ENCODE peak calls at places on chromosomes 12 and 14, in seven cellular contexts. One of them, this sample, is unnamed.

GRCh38 chr14:93271111-93271510 is 61.7 kb downstream of the BTBD7 start:
- DNase-seq in brain microvascular endothelial cell: no peak
- DNase-seq in AG04450: no peak
- DNase-seq in PC-3: no peak
- DNase-seq in thyroid gland: no peak
- DNase-seq in kidney: no peak
- DNase-seq in cardiac fibroblast: no peak
- DNase-seq in this sample: no peak

GRCh38 chr14:61475316-61475715 is 153.9 kb downstream of the PRKCH start:
- DNase-seq in brain microvascular endothelial cell: peak; percentile 49
- DNase-seq in AG04450: peak; percentile 43
- DNase-seq in PC-3: peak; percentile 89
- DNase-seq in thyroid gland: no peak
- DNase-seq in kidney: no peak
- DNase-seq in cardiac fibroblast: peak; percentile 92
- DNase-seq in this sample: peak; percentile 93

GRCh38 chr14:23538785-23539184 is 12.8 kb downstream of the ZFHX2 start:
- DNase-seq in brain microvascular endothelial cell: no peak
- DNase-seq in AG04450: no peak
- DNase-seq in PC-3: no peak
- DNase-seq in thyroid gland: no peak
- DNase-seq in kidney: no peak
- DNase-seq in cardiac fibroblast: peak; percentile 39
- DNase-seq in this sample: peak; percentile 34

GRCh38 chr12:128791395-128792322 is 32.1 kb downstream of the SLC15A4 start:
- DNase-seq in brain microvascular endothelial cell: no peak
- DNase-seq in AG04450: no peak
- DNase-seq in PC-3: no peak
- DNase-seq in thyroid gland: no peak
- DNase-seq in kidney: no peak
- DNase-seq in cardiac fibroblast: no peak
- DNase-seq in this sample: no peak

GRCh38 chr12:93847517-93848452 is 170.6 kb downstream of the CRADD start:
- DNase-seq in brain microvascular endothelial cell: no peak
- DNase-seq in AG04450: no peak
- DNase-seq in PC-3: no peak
- DNase-seq in thyroid gland: no peak
- DNase-seq in kidney: no peak
- DNase-seq in cardiac fibroblast: peak; percentile 67
- DNase-seq in this sample: peak; percentile 34

GRCh38 chr14:65006251-65006721 is 19.6 kb downstream of the FNTB start:
- DNase-seq in brain microvascular endothelial cell: peak; percentile 27
- DNase-seq in AG04450: no peak
- DNase-seq in PC-3: no peak
- DNase-seq in thyroid gland: no peak
- DNase-seq in kidney: no peak
- DNase-seq in cardiac fibroblast: peak; percentile 36
- DNase-seq in this sample: no peak

GRCh38 chr12:49190317-49190716 is 1.4 kb upstream of the TUBA1A start:
- DNase-seq in brain microvascular endothelial cell: no peak
- DNase-seq in AG04450: no peak
- DNase-seq in PC-3: no peak
- DNase-seq in thyroid gland: no peak
- DNase-seq in kidney: no peak
- DNase-seq in cardiac fibroblast: no peak
- DNase-seq in this sample: no peak

GRCh38 chr12:88763536-88764100 is 183.3 kb upstream of the KITLG start:
- DNase-seq in brain microvascular endothelial cell: no peak
- DNase-seq in AG04450: no peak
- DNase-seq in PC-3: peak; percentile 36
- DNase-seq in thyroid gland: no peak
- DNase-seq in kidney: no peak
- DNase-seq in cardiac fibroblast: no peak
- DNase-seq in this sample: peak; percentile 10

GRCh38 chr14:61033851-61034250 is 52.8 kb downstream of the SLC38A6 start:
- DNase-seq in brain microvascular endothelial cell: no peak
- DNase-seq in AG04450: no peak
- DNase-seq in PC-3: no peak
- DNase-seq in thyroid gland: no peak
- DNase-seq in kidney: no peak
- DNase-seq in cardiac fibroblast: peak; percentile 27
- DNase-seq in this sample: peak; percentile 48

GRCh38 chr12:46555379-46555778 is 182.8 kb upstream of the SLC38A2 start:
- DNase-seq in brain microvascular endothelial cell: peak; percentile 47
- DNase-seq in AG04450: peak; percentile 76
- DNase-seq in PC-3: peak; percentile 59
- DNase-seq in thyroid gland: no peak
- DNase-seq in kidney: no peak
- DNase-seq in cardiac fibroblast: peak; percentile 92
- DNase-seq in this sample: peak; percentile 93

GRCh38 chr14:103140316-103141109 is 17.3 kb downstream of the TNFAIP2 start:
- DNase-seq in brain microvascular endothelial cell: no peak
- DNase-seq in AG04450: no peak
- DNase-seq in PC-3: no peak
- DNase-seq in thyroid gland: peak; percentile 83
- DNase-seq in kidney: peak; percentile 81
- DNase-seq in cardiac fibroblast: peak; percentile 18
- DNase-seq in this sample: no peak

GRCh38 chr14:96121660-96122395 is 82.7 kb downstream of the C14orf132 start:
- DNase-seq in brain microvascular endothelial cell: peak; percentile 65
- DNase-seq in AG04450: peak; percentile 81
- DNase-seq in PC-3: no peak
- DNase-seq in thyroid gland: no peak
- DNase-seq in kidney: no peak
- DNase-seq in cardiac fibroblast: peak; percentile 66
- DNase-seq in this sample: peak; percentile 72

GRCh38 chr12:125861299-125862281 is 796.4 kb downstream of the AACS start:
- DNase-seq in brain microvascular endothelial cell: no peak
- DNase-seq in AG04450: no peak
- DNase-seq in PC-3: no peak
- DNase-seq in thyroid gland: peak; percentile 22
- DNase-seq in kidney: peak; percentile 69
- DNase-seq in cardiac fibroblast: no peak
- DNase-seq in this sample: no peak

GRCh38 chr12:64673490-64674169 is 63.3 kb downstream of the RASSF3 start:
- DNase-seq in brain microvascular endothelial cell: no peak
- DNase-seq in AG04450: no peak
- DNase-seq in PC-3: no peak
- DNase-seq in thyroid gland: no peak
- DNase-seq in kidney: no peak
- DNase-seq in cardiac fibroblast: no peak
- DNase-seq in this sample: peak; percentile 70

DNA sequence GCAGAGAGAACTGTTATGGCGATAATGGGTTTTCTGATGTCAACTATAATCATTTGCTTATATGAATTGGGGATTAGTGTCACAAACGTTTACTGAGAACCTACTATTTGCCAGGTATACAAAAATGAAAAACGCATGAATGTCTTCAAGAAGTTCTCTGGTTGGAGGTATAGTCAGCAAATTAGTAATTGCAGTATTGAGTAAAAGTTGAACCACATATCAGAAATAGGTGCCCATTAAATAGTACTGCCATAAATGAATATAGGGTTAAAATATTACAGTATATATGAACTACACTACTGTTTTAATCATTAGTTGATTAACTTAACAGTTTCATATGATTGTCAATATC is 60.0 kb downstream of the PTPRB start:
- DNase-seq in brain microvascular endothelial cell: no peak
- DNase-seq in AG04450: no peak
- DNase-seq in PC-3: no peak
- DNase-seq in thyroid gland: no peak
- DNase-seq in kidney: no peak
- DNase-seq in cardiac fibroblast: no peak
- DNase-seq in this sample: no peak
- H3K4me3 ChIP-seq in brain microvascular endothelial cell: no peak overlapping the region
- H3K4me3 ChIP-seq in AG04450: no peak overlapping the region
- H3K4me3 ChIP-seq in PC-3: no peak overlapping the region
- H3K4me3 ChIP-seq in thyroid gland: no peak overlapping the region
- H3K4me3 ChIP-seq in kidney: no peak overlapping the region
- H3K4me3 ChIP-seq in cardiac fibroblast: no peak overlapping the region
- H3K4me3 ChIP-seq in this sample: no peak overlapping the region

GRCh38 chr14:76870146-76870545 is 43.9 kb downstream of the LRRC74A start:
- DNase-seq in brain microvascular endothelial cell: no peak
- DNase-seq in AG04450: no peak
- DNase-seq in PC-3: peak; percentile 36
- DNase-seq in thyroid gland: no peak
- DNase-seq in kidney: no peak
- DNase-seq in cardiac fibroblast: peak; percentile 8
- DNase-seq in this sample: no peak
- TF ChIP-seq CTCF in brain microvascular endothelial cell: peak; percentile 65
- TF ChIP-seq CTCF in AG04450: peak; percentile 26
- TF ChIP-seq CTCF in PC-3: peak; percentile 62
- TF ChIP-seq CTCF in thyroid gland: no peak
- TF ChIP-seq CTCF in kidney: no peak
- TF ChIP-seq CTCF in cardiac fibroblast: peak; percentile 16
- TF ChIP-seq CTCF in this sample: peak; percentile 35

GRCh38 chr12:105084251-105085250 is at the start of gene ALDH1L2:
- DNase-seq in brain microvascular endothelial cell: peak; percentile 84
- DNase-seq in AG04450: peak; percentile 72
- DNase-seq in PC-3: peak; percentile 82
- DNase-seq in thyroid gland: peak; percentile 66
- DNase-seq in kidney: peak; percentile 96
- DNase-seq in cardiac fibroblast: peak; percentile 91
- DNase-seq in this sample: peak; percentile 94
- H3K4me3 ChIP-seq in brain microvascular endothelial cell: peak within 1 kb of the TSS; percentile 85
- H3K4me3 ChIP-seq in AG04450: peak within 1 kb of the TSS; percentile 97
- H3K4me3 ChIP-seq in PC-3: peak within 1 kb of the TSS; percentile 66
- H3K4me3 ChIP-seq in thyroid gland: peak within 1 kb of the TSS; percentile 9
- H3K4me3 ChIP-seq in kidney: peak within 1 kb of the TSS; percentile 55
- H3K4me3 ChIP-seq in cardiac fibroblast: peak within 1 kb of the TSS; percentile 87
- H3K4me3 ChIP-seq in this sample: peak within 1 kb of the TSS; percentile 70

GRCh38 chr14:105020815-105021655 is at the start of gene CDCA4:
- DNase-seq in brain microvascular endothelial cell: peak; percentile 93
- DNase-seq in AG04450: peak; percentile 81
- DNase-seq in PC-3: peak; percentile 98
- DNase-seq in thyroid gland: peak; percentile 98
- DNase-seq in kidney: peak; percentile 99
- DNase-seq in cardiac fibroblast: peak; percentile 96
- DNase-seq in this sample: peak; percentile 96

GRCh38 chr14:105022276-105022670 is 1.4 kb upstream of the CDCA4 start:
- DNase-seq in brain microvascular endothelial cell: no peak
- DNase-seq in AG04450: no peak
- DNase-seq in PC-3: peak; percentile 53
- DNase-seq in thyroid gland: no peak
- DNase-seq in kidney: no peak
- DNase-seq in cardiac fibroblast: no peak
- DNase-seq in this sample: no peak

GRCh38 chr14:105023144-105023543 is 2.3 kb upstream of the CDCA4 start:
- DNase-seq in brain microvascular endothelial cell: peak; percentile 57
- DNase-seq in AG04450: no peak
- DNase-seq in PC-3: peak; percentile 51
- DNase-seq in thyroid gland: no peak
- DNase-seq in kidney: no peak
- DNase-seq in cardiac fibroblast: peak; percentile 58
- DNase-seq in this sample: peak; percentile 53

GRCh38 chr14:105019861-105020814 is 745 bp downstream of the CDCA4 start:
- DNase-seq in brain microvascular endothelial cell: peak; percentile 13
- DNase-seq in AG04450: no peak
- DNase-seq in PC-3: no peak
- DNase-seq in thyroid gland: peak; percentile 35
- DNase-seq in kidney: peak; percentile 85
- DNase-seq in cardiac fibroblast: peak; percentile 51
- DNase-seq in this sample: peak; percentile 56

GRCh38 chr14:105021656-105022275 is 883 bp upstream of the CDCA4 start:
- DNase-seq in brain microvascular endothelial cell: no peak
- DNase-seq in AG04450: no peak
- DNase-seq in PC-3: peak; percentile 21
- DNase-seq in thyroid gland: peak; percentile 27
- DNase-seq in kidney: peak; percentile 83
- DNase-seq in cardiac fibroblast: no peak
- DNase-seq in this sample: peak; percentile 50
- TF ChIP-seq CTCF in brain microvascular endothelial cell: peak; percentile 23
- TF ChIP-seq CTCF in AG04450: peak; percentile 5
- TF ChIP-seq CTCF in PC-3: peak; percentile 22
- TF ChIP-seq CTCF in thyroid gland: no peak
- TF ChIP-seq CTCF in kidney: no peak
- TF ChIP-seq CTCF in cardiac fibroblast: no peak
- TF ChIP-seq CTCF in this sample: peak; percentile 22

DNA sequence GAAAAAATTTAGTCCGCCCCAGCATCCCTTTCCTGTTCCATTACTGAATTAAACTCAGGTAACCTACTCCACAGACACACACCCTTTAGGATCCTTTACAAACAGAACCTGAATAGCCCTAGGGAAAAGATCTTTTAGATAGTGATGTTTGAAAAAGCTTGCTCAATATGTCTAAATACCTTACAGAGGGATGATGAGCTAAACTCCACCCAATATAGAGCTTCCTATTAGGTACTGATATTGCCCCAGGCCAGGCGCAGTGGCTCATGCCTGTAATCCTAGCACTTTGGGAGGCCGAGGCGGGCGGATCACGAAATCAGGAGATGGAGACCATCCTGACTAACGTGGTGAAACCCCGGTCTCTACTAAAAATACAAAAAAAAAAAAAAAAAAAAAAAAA is 50.1 kb downstream of the FERMT2 start:
- DNase-seq in brain microvascular endothelial cell: no peak
- DNase-seq in AG04450: no peak
- DNase-seq in PC-3: peak; percentile 74
- DNase-seq in thyroid gland: no peak
- DNase-seq in kidney: no peak
- DNase-seq in cardiac fibroblast: no peak
- DNase-seq in this sample: no peak
- H3K4me3 ChIP-seq in brain microvascular endothelial cell: no peak overlapping the region
- H3K4me3 ChIP-seq in AG04450: no peak overlapping the region
- H3K4me3 ChIP-seq in PC-3: no peak overlapping the region
- H3K4me3 ChIP-seq in thyroid gland: no peak overlapping the region
- H3K4me3 ChIP-seq in kidney: no peak overlapping the region
- H3K4me3 ChIP-seq in cardiac fibroblast: no peak overlapping the region
- H3K4me3 ChIP-seq in this sample: no peak overlapping the region

DNA sequence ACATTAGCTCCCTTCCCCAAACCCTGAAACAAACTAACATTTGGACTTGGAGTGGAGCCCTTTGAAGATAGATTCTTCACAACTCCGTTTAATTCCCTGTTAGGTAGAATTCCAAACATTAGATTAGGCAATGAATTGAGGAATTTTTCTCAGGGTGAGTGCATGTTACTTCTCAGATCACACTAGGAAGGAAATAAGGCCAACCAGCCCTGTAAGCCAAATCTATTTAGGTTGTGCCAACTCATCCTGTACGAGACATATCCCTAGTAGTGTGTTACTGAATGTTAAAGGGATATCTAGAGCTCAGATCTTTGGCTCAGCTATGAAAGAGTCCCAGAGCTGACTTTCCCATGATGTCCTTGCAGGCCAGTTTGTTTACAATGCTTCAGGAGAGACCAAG is 45.6 kb downstream of the GPHB5 start:
- DNase-seq in brain microvascular endothelial cell: no peak
- DNase-seq in AG04450: no peak
- DNase-seq in PC-3: no peak
- DNase-seq in thyroid gland: no peak
- DNase-seq in kidney: no peak
- DNase-seq in cardiac fibroblast: no peak
- DNase-seq in this sample: no peak
- TF ChIP-seq CTCF in brain microvascular endothelial cell: no peak
- TF ChIP-seq CTCF in AG04450: no peak
- TF ChIP-seq CTCF in PC-3: no peak
- TF ChIP-seq CTCF in thyroid gland: no peak
- TF ChIP-seq CTCF in kidney: no peak
- TF ChIP-seq CTCF in cardiac fibroblast: no peak
- TF ChIP-seq CTCF in this sample: no peak